ENCODE peak calls at places on chromosomes 7 and 10, in five cellular contexts. W, X, M, Y and V are unnamed samples.

GRCh38 chr10:84156768-84157167 is 16.8 kb upstream of the GPR15LG start:
- DNase-seq in W (no peak), X (no peak), M (no peak), Y (no peak), V (no peak)

GRCh38 chr7:158389514-158390425 is 197.9 kb downstream of the PTPRN2 start:
- DNase-seq in W (no peak), X (no peak), M (no peak), Y (no peak), V (no peak)

GRCh38 chr10:123988694-123989093 is 97.1 kb upstream of the CPXM2 start:
- DNase-seq in W (no peak), X (no peak), M (no peak), Y (no peak), V (no peak)

GRCh38 chr7:24756989-24757798 is at the start of gene GSDME:
- DNase-seq in W (peak; percentile 84), X (peak; percentile 60), M (no peak), Y (peak; percentile 38), V (no peak)

GRCh38 chr10:124403548-124403947 is 15.2 kb downstream of the OAT start:
- DNase-seq in W (peak; percentile 98), X (peak; percentile 32), M (peak; percentile 45), Y (no peak), V (no peak)

GRCh38 chr7:22251284-22251683 is 105.7 kb downstream of the RAPGEF5 start:
- DNase-seq in W (peak; percentile 27), X (no peak), M (no peak), Y (no peak), V (no peak)

GRCh38 chr7:463362-464176 is 56.1 kb downstream of the PDGFA start:
- DNase-seq in W (no peak), X (no peak), M (no peak), Y (no peak), V (no peak)

GRCh38 chr7:139915864-139916716 is 87.0 kb downstream of the TBXAS1 start:
- DNase-seq in W (no peak), X (peak; percentile 94), M (peak; percentile 91), Y (peak; percentile 55), V (peak; percentile 93)

GRCh38 chr7:140899883-140900282 is 24.8 kb downstream of the BRAF start:
- DNase-seq in W (peak; percentile 53), X (no peak), M (no peak), Y (no peak), V (no peak)

GRCh38 chr7:1666779-1667565 is 3.1 kb upstream of the ELFN1 start:
- DNase-seq in W (peak; percentile 28), X (no peak), M (no peak), Y (no peak), V (no peak)

GRCh38 chr10:124542336-124542735 is 80.7 kb downstream of the LHPP start:
- DNase-seq in W (no peak), X (no peak), M (no peak), Y (no peak), V (no peak)

GRCh38 chr7:87475359-87476178 is at the start of gene ABCB4:
- DNase-seq in W (peak; percentile 39), X (peak; percentile 24), M (no peak), Y (peak; percentile 10), V (no peak)

GRCh38 chr7:30697716-30698460 is 15.6 kb upstream of the CRHR2 start:
- DNase-seq in W (peak; percentile 34), X (no peak), M (no peak), Y (peak; percentile 51), V (no peak)

GRCh38 chr10:89283988-89284475 is 17.8 kb upstream of the IFIT2 start:
- DNase-seq in W (peak; percentile 51), X (no peak), M (no peak), Y (peak; percentile 28), V (peak; percentile 90)

GRCh38 chr10:101856626-101857025 is 13.0 kb upstream of the KCNIP2 start:
- DNase-seq in W (no peak), X (no peak), M (no peak), Y (no peak), V (no peak)

GRCh38 chr7:105336009-105336408 is 52.7 kb downstream of the SRPK2 start:
- DNase-seq in W (no peak), X (no peak), M (no peak), Y (no peak), V (no peak)

GRCh38 chr10:104291439-104291951 is 22.5 kb downstream of the GSTO2 start:
- DNase-seq in W (peak; percentile 95), X (peak; percentile 86), M (peak; percentile 40), Y (peak; percentile 91), V (no peak)

GRCh38 chr7:90540406-90540805 is 55.7 kb upstream of the CDK14 start:
- DNase-seq in W (no peak), X (no peak), M (no peak), Y (peak; percentile 56), V (no peak)

GRCh38 chr7:104161244-104161643 is 46.6 kb downstream of the ORC5 start:
- DNase-seq in W (no peak), X (no peak), M (no peak), Y (no peak), V (no peak)

GRCh38 chr7:142754681-142755575 is 5.7 kb downstream of the PRSS1 start:
- DNase-seq in W (no peak), X (no peak), M (no peak), Y (no peak), V (peak; percentile 52)

GRCh38 chr10:125016123-125016522 is 74.2 kb downstream of the ZRANB1 start:
- DNase-seq in W (no peak), X (no peak), M (no peak), Y (no peak), V (no peak)

GRCh38 chr7:69837387-69838068 is 239.3 kb downstream of the AUTS2 start:
- DNase-seq in W (peak; percentile 60), X (no peak), M (no peak), Y (no peak), V (no peak)

GRCh38 chr10:69862882-69863530 is 61.3 kb downstream of the COL13A1 start:
- DNase-seq in W (no peak), X (no peak), M (no peak), Y (no peak), V (no peak)

GRCh38 chr10:69865450-69865849 is 63.7 kb downstream of the COL13A1 start:
- DNase-seq in W (no peak), X (no peak), M (no peak), Y (no peak), V (no peak)

GRCh38 chr10:69861251-69862240 is 59.8 kb downstream of the COL13A1 start:
- DNase-seq in W (peak; percentile 64), X (no peak), M (no peak), Y (no peak), V (no peak)

GRCh38 chr10:69864321-69864720 is 62.6 kb downstream of the COL13A1 start:
- DNase-seq in W (no peak), X (no peak), M (no peak), Y (no peak), V (no peak)

GRCh38 chr10:69863580-69863979 is 61.9 kb downstream of the COL13A1 start:
- DNase-seq in W (no peak), X (no peak), M (no peak), Y (no peak), V (no peak)
- H3K4me1 ChIP-seq in W (peaks cover 45% of the 10 kb centered on the region), X (no peaks in the 10 kb centered on the region), M (no peaks in the 10 kb centered on the region), Y (peaks cover 32% of the 10 kb centered on the region), V (peaks cover 54% of the 10 kb centered on the region)

GRCh38 chr7:106737202-106737562 is 76.2 kb upstream of the CCDC71L start:
- DNase-seq in W (peak; percentile 14), X (no peak), M (no peak), Y (no peak), V (no peak)
- TF ChIP-seq CTCF in W (peak; percentile 42), X (peak; percentile 31), M (peak; percentile 14), Y (no peak), V (no peak)

DNA sequence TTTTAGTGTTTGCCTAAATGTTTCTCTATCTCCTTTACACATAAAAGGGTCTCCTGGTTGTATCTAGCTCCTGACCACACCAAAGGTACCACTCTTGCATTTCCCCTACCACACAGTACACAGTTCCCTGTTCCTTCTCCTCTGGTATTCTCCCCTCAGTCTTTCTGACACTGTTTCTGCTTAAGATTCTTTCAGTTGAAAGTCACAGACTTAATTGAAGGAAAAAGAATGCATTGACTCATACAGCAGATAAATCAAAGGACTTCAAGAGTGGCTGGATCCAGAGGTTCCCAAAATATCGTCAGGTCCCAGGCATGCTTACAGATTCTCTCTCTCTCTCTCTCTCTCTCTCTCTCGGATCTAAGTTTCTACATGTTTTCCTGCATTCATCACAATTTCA is 185.6 kb upstream of the LRGUK start:
- DNase-seq in W (no peak), X (no peak), M (no peak), Y (no peak), V (no peak)
- TF ChIP-seq POLR2AphosphoS5 in W (no peak), X (no peak), M (no peak), Y (no peak), V (no peak)

GRCh38 chr7:129866251-129866650 is 86.5 kb downstream of the UBE2H start:
- DNase-seq in W (no peak), X (no peak), M (no peak), Y (no peak), V (no peak)

GRCh38 chr7:129864042-129864441 is 88.7 kb downstream of the UBE2H start:
- DNase-seq in W (no peak), X (no peak), M (no peak), Y (no peak), V (no peak)

GRCh38 chr7:129862672-129863071 is 90.1 kb downstream of the UBE2H start:
- DNase-seq in W (no peak), X (no peak), M (no peak), Y (no peak), V (no peak)

GRCh38 chr7:129865932-129866214 is 86.9 kb downstream of the UBE2H start:
- DNase-seq in W (no peak), X (no peak), M (no peak), Y (no peak), V (no peak)

GRCh38 chr7:129865093-129865931 is 87.4 kb downstream of the UBE2H start:
- DNase-seq in W (no peak), X (no peak), M (no peak), Y (no peak), V (no peak)
- H3K4me1 ChIP-seq in W (peaks cover 18% of the 10 kb centered on the region), X (peaks cover 46% of the 10 kb centered on the region), M (peaks cover 22% of the 10 kb centered on the region), Y (peaks cover 30% of the 10 kb centered on the region), V (peaks cover 72% of the 10 kb centered on the region)

GRCh38 chr7:95865716-95866371 is 93.5 kb downstream of the DYNC1I1 start:
- DNase-seq in W (peak; percentile 58), X (no peak), M (no peak), Y (no peak), V (no peak)
- TF ChIP-seq CTCF in W (peak; percentile 61), X (peak; percentile 38), M (no peak), Y (no peak), V (no peak)